ENCODE peak calls at places on chromosome 11, in six cellular contexts. T, D, H, V, I and F are unnamed samples.

GRCh38 chr11:34468209-34468841 is 29.6 kb downstream of the CAT start:
- DNase-seq in T (peak), D (peak), H (no peak), V (peak), I (no peak), F (peak)

GRCh38 chr11:41010361-41011050 is 448.9 kb downstream of the LRRC4C start:
- DNase-seq in T (no peak), D (no peak), H (no peak), V (no peak), I (no peak), F (no peak)

GRCh38 chr11:2203440-2204259 is 32.0 kb upstream of the TH start:
- DNase-seq in T (peak), D (peak), H (no peak), V (no peak), I (peak), F (no peak)

GRCh38 chr11:61543606-61544306 is 35.2 kb downstream of the LRRC10B start:
- DNase-seq in T (no peak), D (no peak), H (no peak), V (no peak), I (no peak), F (no peak)

GRCh38 chr11:59615132-59615636 is 390 bp downstream of the OSBP start:
- DNase-seq in T (peak), D (no peak), H (peak), V (peak), I (peak), F (peak)

GRCh38 chr11:85299247-85299646 is 327.9 kb downstream of the DLG2 start:
- DNase-seq in T (no peak), D (no peak), H (no peak), V (no peak), I (no peak), F (no peak)

GRCh38 chr11:20125927-20126326 is 34.3 kb downstream of the DBX1 start:
- DNase-seq in T (no peak), D (no peak), H (no peak), V (no peak), I (no peak), F (no peak)

GRCh38 chr11:27100534-27100933 is 59.9 kb downstream of the BBOX1 start:
- DNase-seq in T (no peak), D (no peak), H (no peak), V (no peak), I (no peak), F (no peak)

GRCh38 chr11:23903044-23903704 is 593.7 kb upstream of the LUZP2 start:
- DNase-seq in T (no peak), D (no peak), H (no peak), V (no peak), I (no peak), F (no peak)

GRCh38 chr11:79098096-79098495 is 342.7 kb downstream of the TENM4 start:
- DNase-seq in T (no peak), D (no peak), H (no peak), V (no peak), I (no peak), F (no peak)

GRCh38 chr11:35531246-35531645 is 5.8 kb upstream of the PAMR1 start:
- DNase-seq in T (no peak), D (no peak), H (no peak), V (no peak), I (no peak), F (no peak)

DNA sequence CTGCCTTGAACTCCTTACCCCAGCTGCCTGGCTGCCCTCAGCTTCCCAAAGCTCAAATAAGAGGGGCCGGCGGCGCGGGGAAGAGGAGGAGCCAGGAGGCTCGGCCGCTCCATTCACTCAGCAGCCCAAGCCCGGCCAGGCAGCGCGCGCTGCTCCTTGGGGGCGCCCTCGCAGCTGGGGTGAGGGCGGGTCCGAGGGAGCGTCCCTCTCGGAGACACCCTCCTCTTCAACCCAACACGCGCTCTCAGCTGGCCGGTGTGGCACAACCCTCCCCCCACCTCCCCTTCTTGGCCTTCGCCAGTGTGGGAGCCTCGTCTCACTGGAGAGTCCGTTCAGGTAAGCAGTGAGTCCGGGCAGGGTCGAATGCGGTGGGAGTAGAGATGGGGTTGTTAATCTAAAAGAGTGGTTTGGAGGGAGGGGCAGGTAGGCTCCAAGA is at the start of gene WT1:
- DNase-seq in T (no peak), D (no peak), H (peak), V (peak), I (no peak), F (peak)
- TF ChIP-seq POLR2A in T (no peak), D (no peak), H (peak), V (peak), I (no peak), F (peak)

DNA sequence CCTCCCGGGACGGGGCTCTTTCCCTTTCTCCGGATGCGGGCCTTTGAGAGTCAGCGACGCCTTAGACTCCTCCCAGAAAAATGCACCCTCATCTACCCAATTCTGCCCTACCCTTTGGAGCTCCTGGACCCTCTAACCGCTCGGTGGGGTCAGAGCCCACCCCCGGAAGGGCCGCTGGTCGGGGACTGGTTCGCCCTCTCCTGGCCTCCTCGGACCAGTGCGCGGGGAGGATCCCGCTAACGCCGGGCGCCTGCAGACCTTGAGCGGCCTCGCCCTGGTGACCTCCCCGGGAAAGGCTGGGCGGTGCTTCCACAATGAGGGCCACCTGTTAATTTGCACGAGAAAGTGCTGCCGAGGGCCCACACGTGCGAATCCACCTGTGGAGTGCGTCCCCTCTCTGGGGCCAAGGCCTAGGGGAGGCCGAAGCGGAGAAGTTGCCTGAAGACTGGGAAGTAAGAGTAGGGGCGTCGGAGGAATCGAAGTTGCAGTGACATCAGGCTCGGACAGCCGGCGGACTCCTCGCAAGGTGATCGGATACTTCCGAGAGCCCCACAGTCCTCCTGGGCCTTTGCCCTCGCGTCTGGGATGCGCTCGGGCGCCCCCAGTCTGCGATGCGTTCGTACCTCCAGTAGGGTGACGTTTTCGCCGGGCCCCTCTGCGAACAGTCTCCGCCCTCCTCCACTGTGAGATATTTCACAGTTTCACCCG is 61.5 kb downstream of the ENDOD1 start:
- DNase-seq in T (peak), D (peak), H (peak), V (peak), I (peak), F (peak)
- TF ChIP-seq POLR2A in T (peak), D (peak), H (peak), V (no peak), I (peak), F (peak)

GRCh38 chr11:118434553-118435232 is 1.6 kb upstream of the KMT2A start:
- DNase-seq in T (peak), D (peak), H (peak), V (peak), I (peak), F (peak)

GRCh38 chr11:118435233-118435892 is 929 bp upstream of the KMT2A start:
- DNase-seq in T (peak), D (peak), H (peak), V (peak), I (peak), F (peak)

GRCh38 chr11:118436639-118437045 is 350 bp downstream of the KMT2A start:
- DNase-seq in T (peak), D (peak), H (no peak), V (peak), I (no peak), F (peak)

GRCh38 chr11:118437046-118437735 is 899 bp downstream of the KMT2A start:
- DNase-seq in T (peak), D (peak), H (peak), V (peak), I (peak), F (peak)

DNA sequence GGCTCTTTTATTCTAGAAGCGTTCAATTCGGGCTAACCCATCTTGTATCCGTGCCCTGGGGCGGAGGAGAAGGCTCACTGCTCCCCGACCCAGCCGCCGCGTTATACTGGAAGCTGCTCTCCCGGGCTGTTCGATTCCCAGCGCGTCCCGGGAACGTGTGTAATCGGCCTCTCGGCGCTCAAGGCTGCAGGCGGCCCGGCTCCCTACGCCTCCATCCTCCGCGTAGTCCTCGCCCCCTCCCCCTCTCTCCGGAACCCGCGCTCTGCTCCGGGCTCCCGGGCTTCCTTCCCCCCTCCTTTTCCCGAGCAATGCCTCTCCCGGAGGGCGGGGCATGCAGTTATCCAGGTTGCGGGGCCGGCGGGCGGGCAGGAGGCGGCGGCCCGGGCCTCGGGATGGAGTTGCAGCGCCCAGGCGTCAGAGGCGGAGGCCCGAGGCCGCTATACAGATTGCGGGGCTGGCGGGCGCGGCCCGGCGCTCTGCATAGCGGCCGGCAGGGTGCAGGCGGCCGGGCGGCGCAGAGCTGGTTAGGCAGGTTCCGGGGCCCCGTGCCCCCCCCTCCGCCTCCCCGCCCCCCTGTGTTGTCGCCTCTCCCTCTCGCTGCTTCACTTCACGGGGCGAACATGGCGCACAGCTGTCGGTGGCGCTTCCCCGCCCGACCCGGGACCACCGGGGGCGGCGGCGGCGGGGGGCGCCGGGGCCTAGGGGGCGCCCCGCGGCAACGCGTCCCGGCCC is at the start of gene KMT2A:
- DNase-seq in T (peak), D (peak), H (peak), V (peak), I (peak), F (peak)
- TF ChIP-seq POLR2A in T (no peak), D (no peak), H (peak), V (peak), I (peak), F (peak)

GRCh38 chr11:64742940-64743590 is 877 bp downstream of the RASGRP2 start:
- DNase-seq in T (peak), D (peak), H (peak), V (peak), I (peak), F (peak)
- TF ChIP-seq POLR2A in T (no peak), D (no peak), H (peak), V (peak), I (peak), F (no peak)

GRCh38 chr11:763549-764321 is 13.6 kb downstream of the GATD1 start:
- DNase-seq in T (no peak), D (peak), H (no peak), V (no peak), I (no peak), F (no peak)
- TF ChIP-seq POLR2A in T (peak), D (no peak), H (no peak), V (peak), I (no peak), F (peak)

GRCh38 chr11:75816561-75817239 is 1.7 kb downstream of the UVRAG start:
- DNase-seq in T (no peak), D (no peak), H (no peak), V (peak), I (no peak), F (peak)

GRCh38 chr11:75814369-75814685 is 683 bp upstream of the UVRAG start:
- DNase-seq in T (no peak), D (no peak), H (no peak), V (no peak), I (no peak), F (no peak)

GRCh38 chr11:75814686-75815344 is at the start of gene UVRAG:
- DNase-seq in T (peak), D (peak), H (peak), V (peak), I (peak), F (peak)

GRCh38 chr11:75813622-75814039 is 1.4 kb upstream of the UVRAG start:
- DNase-seq in T (no peak), D (no peak), H (no peak), V (no peak), I (no peak), F (no peak)

GRCh38 chr11:75815345-75815983 is 454 bp downstream of the UVRAG start:
- DNase-seq in T (peak), D (peak), H (no peak), V (peak), I (peak), F (no peak)
- TF ChIP-seq POLR2A in T (peak), D (no peak), H (no peak), V (no peak), I (no peak), F (peak)

GRCh38 chr11:12800032-12800671 is 125.9 kb downstream of the TEAD1 start:
- DNase-seq in T (peak), D (no peak), H (no peak), V (no peak), I (no peak), F (no peak)
- TF ChIP-seq POLR2A in T (no peak), D (no peak), H (no peak), V (no peak), I (no peak), F (no peak)

GRCh38 chr11:62573592-62574362 is at the start of gene EEF1G:
- DNase-seq in T (peak), D (peak), H (peak), V (peak), I (peak), F (peak)
- TF ChIP-seq POLR2A in T (peak), D (peak), H (peak), V (peak), I (peak), F (peak)

GRCh38 chr11:12168114-12168513 is 57.7 kb downstream of the MICAL2 start:
- DNase-seq in T (no peak), D (no peak), H (no peak), V (no peak), I (no peak), F (no peak)
- TF ChIP-seq POLR2A in T (no peak), D (no peak), H (no peak), V (no peak), I (no peak), F (no peak)